ENCODE peak calls at places on chromosomes 13 and 19, in ten cellular contexts. V is stomach, M is H1, O is breast epithelium, Q is sigmoid colon, A is HCT116, W is SK-N-SH, X is upper lobe of left lung, Y is GM23338, L is K562. E is an unnamed sample.
A peak's percentile ranks its signal among the peaks of the same experiment; 100 is the strongest.

GRCh38 chr13:105139380-105140285 is 1395.8 kb downstream of the EFNB2 start:
- DNase-seq in V (peak; percentile 27), Y (peak; percentile 11), Q (peak; percentile 56), O (no peak), X (peak; percentile 68), W (no peak), L (no peak), M (no peak), A (peak; percentile 44), E (no peak)

GRCh38 chr13:41017153-41017552 is 2.0 kb downstream of the ELF1 start:
- DNase-seq in Q (no peak), L (no peak), A (no peak), V (peak; percentile 41), X (peak; percentile 79), M (no peak), O (no peak), W (no peak), Y (no peak), E (no peak)

GRCh38 chr19:56821209-56821608 is 19.3 kb downstream of the PEG3 start:
- DNase-seq in X (no peak), Q (no peak), L (no peak), V (no peak), M (no peak), A (no peak), W (no peak), Y (no peak), O (no peak), E (no peak)

GRCh38 chr13:28117689-28118377 is 17.5 kb upstream of the FLT3 start:
- DNase-seq in X (no peak), Y (peak; percentile 41), A (no peak), L (no peak), W (no peak), M (no peak), V (peak; percentile 46), O (no peak), Q (no peak), E (no peak)

GRCh38 chr19:51712461-51713081 is 11.2 kb downstream of the HAS1 start:
- DNase-seq in W (no peak), O (no peak), Y (peak; percentile 87), Q (no peak), L (peak; percentile 50), X (no peak), M (peak; percentile 51), A (no peak), V (no peak), E (no peak)

GRCh38 chr13:71524245-71525002 is 342.6 kb downstream of the DACH1 start:
- DNase-seq in A (no peak), V (no peak), Y (no peak), Q (no peak), O (no peak), X (no peak), W (peak; percentile 16), M (no peak), L (no peak), E (no peak)

GRCh38 chr19:41577833-41578232 is 1.9 kb downstream of the CEACAM21 start:
- DNase-seq in W (no peak), L (no peak), A (no peak), O (no peak), M (no peak), V (no peak), Q (no peak), X (no peak), Y (no peak), E (no peak)

GRCh38 chr19:15101479-15102082 is 5.6 kb upstream of the SYDE1 start:
- DNase-seq in Q (no peak), Y (peak; percentile 82), M (peak; percentile 87), A (peak; percentile 38), W (peak; percentile 54), X (peak; percentile 36), L (peak; percentile 42), O (no peak), V (peak; percentile 52), E (no peak)

GRCh38 chr13:49629947-49630346 is 1.6 kb downstream of the ARL11 start:
- DNase-seq in M (no peak), L (no peak), O (no peak), W (no peak), X (no peak), Q (no peak), A (no peak), V (no peak), Y (no peak), E (no peak)

GRCh38 chr19:16073481-16073880 is 2.8 kb upstream of the TPM4 start:
- DNase-seq in M (peak; percentile 41), Y (no peak), W (no peak), V (no peak), X (no peak), A (no peak), Q (peak; percentile 72), L (no peak), O (no peak), E (no peak)

GRCh38 chr19:1590641-1591397 is 1.8 kb downstream of the MBD3 start:
- DNase-seq in M (no peak), A (no peak), X (no peak), Q (no peak), O (no peak), V (no peak), L (peak; percentile 62), W (peak; percentile 74), Y (peak; percentile 61), E (no peak)

GRCh38 chr19:43872547-43873336 is 45.6 kb downstream of the ZNF283 start:
- DNase-seq in M (no peak), X (no peak), Y (peak; percentile 23), L (no peak), A (peak; percentile 10), V (no peak), O (no peak), W (no peak), Q (no peak), E (no peak)

GRCh38 chr19:18387395-18387794 is 1.4 kb downstream of the GDF15 start:
- DNase-seq in A (no peak), X (no peak), Q (no peak), Y (no peak), M (no peak), L (no peak), W (no peak), O (no peak), V (no peak), E (no peak)

GRCh38 chr19:18390075-18390909 is 4.3 kb downstream of the GDF15 start:
- DNase-seq in Y (no peak), L (no peak), X (no peak), V (no peak), W (no peak), Q (no peak), M (no peak), A (no peak), O (no peak), E (no peak)

GRCh38 chr19:18389736-18390074 is 3.7 kb downstream of the GDF15 start:
- DNase-seq in M (no peak), W (no peak), Q (no peak), A (no peak), L (no peak), O (no peak), Y (no peak), V (no peak), X (no peak), E (no peak)

GRCh38 chr19:18389095-18389735 is 3.3 kb downstream of the GDF15 start:
- DNase-seq in X (no peak), A (no peak), V (no peak), M (no peak), W (no peak), Q (no peak), L (no peak), O (no peak), Y (no peak), E (no peak)

DNA sequence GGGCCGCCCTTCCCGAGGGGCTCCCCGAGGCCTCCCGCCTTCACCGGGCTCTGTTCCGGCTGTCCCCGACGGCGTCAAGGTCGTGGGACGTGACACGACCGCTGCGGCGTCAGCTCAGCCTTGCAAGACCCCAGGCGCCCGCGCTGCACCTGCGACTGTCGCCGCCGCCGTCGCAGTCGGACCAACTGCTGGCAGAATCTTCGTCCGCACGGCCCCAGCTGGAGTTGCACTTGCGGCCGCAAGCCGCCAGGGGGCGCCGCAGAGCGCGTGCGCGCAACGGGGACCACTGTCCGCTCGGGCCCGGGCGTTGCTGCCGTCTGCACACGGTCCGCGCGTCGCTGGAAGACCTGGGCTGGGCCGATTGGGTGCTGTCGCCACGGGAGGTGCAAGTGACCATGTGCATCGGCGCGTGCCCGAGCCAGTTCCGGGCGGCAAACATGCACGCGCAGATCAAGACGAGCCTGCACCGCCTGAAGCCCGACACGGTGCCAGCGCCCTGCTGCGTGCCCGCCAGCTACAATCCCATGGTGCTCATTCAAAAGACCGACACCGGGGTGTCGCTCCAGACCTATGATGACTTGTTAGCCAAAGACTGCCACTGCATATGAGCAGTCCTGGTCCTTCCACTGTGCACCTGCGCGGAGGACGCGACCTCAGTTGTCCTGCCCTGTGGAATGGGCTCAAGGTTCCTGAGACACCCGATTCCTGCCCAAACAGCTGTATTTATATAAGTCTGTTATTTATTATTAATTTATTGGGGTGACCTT is 2.6 kb downstream of the GDF15 start:
- DNase-seq in L (peak; percentile 90), A (no peak), M (peak; percentile 98), V (peak; percentile 88), Y (peak; percentile 85), W (peak; percentile 98), O (peak; percentile 85), Q (peak; percentile 88), X (peak; percentile 87), E (peak; percentile 94)
- TF ChIP-seq POLR2AphosphoS5 in L (no peak), A (peak; percentile 35), M (no peak), V (no peak), Y (no peak), W (no peak), O (peak; percentile 65), Q (peak; percentile 27), X (peak; percentile 47), E (no peak)

DNA sequence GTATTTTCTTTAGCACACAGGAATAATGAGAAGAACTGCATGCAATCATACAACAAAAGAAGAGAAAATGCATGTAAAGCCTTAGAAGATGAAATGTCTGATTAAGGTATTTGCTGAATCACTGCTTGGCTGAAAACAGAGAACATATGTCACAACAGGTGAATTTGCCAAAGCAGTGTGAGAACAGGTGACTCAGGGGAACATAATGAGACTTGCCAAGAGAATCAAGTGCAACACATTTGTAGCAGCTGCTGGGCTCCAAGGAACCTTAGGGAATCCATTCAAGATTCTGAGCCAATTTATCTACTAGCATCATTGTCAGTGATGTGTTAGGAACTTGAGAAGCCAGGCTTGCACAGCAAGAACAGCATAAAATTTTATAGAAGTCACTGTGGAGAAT is 273.1 kb downstream of the PCDH20 start:
- DNase-seq in Y (no peak), O (no peak), L (no peak), W (no peak), M (no peak), A (no peak), V (no peak), Q (no peak), X (no peak), E (no peak)
- TF ChIP-seq POLR2AphosphoS5 in Y (no peak), O (no peak), L (no peak), W (no peak), M (no peak), A (no peak), V (no peak), Q (no peak), X (no peak), E (no peak)

GRCh38 chr13:36345438-36346221 is 564 bp downstream of the SPART start:
- DNase-seq in V (peak; percentile 67), Y (peak; percentile 86), M (peak; percentile 73), O (no peak), Q (peak; percentile 92), W (no peak), L (peak; percentile 39), X (peak; percentile 81), A (no peak), E (no peak)
- TF ChIP-seq POLR2AphosphoS5 in V (peak; percentile 85), Y (peak; percentile 23), M (peak; percentile 55), O (peak; percentile 88), Q (peak; percentile 87), W (no peak), L (peak; percentile 23), X (peak; percentile 57), A (no peak), E (no peak)

GRCh38 chr13:44218501-44219240 is 155.0 kb upstream of the SERP2 start:
- DNase-seq in O (peak; percentile 72), W (no peak), X (peak; percentile 94), A (no peak), L (no peak), V (peak; percentile 89), Y (no peak), M (no peak), Q (peak; percentile 85), E (no peak)
- TF ChIP-seq POLR2AphosphoS5 in O (peak; percentile 30), W (no peak), X (peak; percentile 89), A (no peak), L (no peak), V (peak; percentile 81), Y (no peak), M (no peak), Q (peak; percentile 40), E (no peak)